ENCODE peak calls at places on chromosomes 7 and 10, in four cellular contexts. Y is GM23338, V is foreskin fibroblast, P is tibial nerve. F is an unnamed sample.

GRCh38 chr10:124138195-124138882 is 44.9 kb upstream of the CHST15 start:
- DNase-seq in Y (no peak), V (peak), P (no peak), F (no peak)

GRCh38 chr10:35420044-35420443 is 83.7 kb downstream of the CCNY start:
- DNase-seq in Y (no peak), V (peak), P (no peak), F (no peak)

GRCh38 chr10:118944959-118945622 is 84.4 kb upstream of the NANOS1 start:
- DNase-seq in Y (peak), V (no peak), P (no peak), F (no peak)

GRCh38 chr7:84021292-84021898 is 173.2 kb downstream of the SEMA3A start:
- DNase-seq in Y (no peak), V (no peak), P (no peak), F (no peak)

GRCh38 chr7:87414400-87415188 is 60.9 kb downstream of the ABCB4 start:
- DNase-seq in Y (no peak), V (peak), P (no peak), F (no peak)

GRCh38 chr10:78203915-78204818 is 170.5 kb downstream of the RPS24 start:
- DNase-seq in Y (no peak), V (no peak), P (no peak), F (no peak)

GRCh38 chr10:130014734-130015695 is 50.9 kb upstream of the EBF3 start:
- DNase-seq in Y (peak), V (no peak), P (no peak), F (no peak)

GRCh38 chr7:116780966-116781365 is 81.4 kb upstream of the CAPZA2 start:
- DNase-seq in Y (peak), V (no peak), P (no peak), F (no peak)

GRCh38 chr10:114052255-114052654 is 8.6 kb downstream of the ADRB1 start:
- DNase-seq in Y (no peak), V (no peak), P (no peak), F (no peak)

GRCh38 chr7:149444260-149444659 is 16.6 kb downstream of the ZNF777 start:
- DNase-seq in Y (no peak), V (no peak), P (no peak), F (no peak)

GRCh38 chr10:15120523-15120922 is 23.4 kb downstream of the RPP38 start:
- DNase-seq in Y (no peak), V (peak), P (no peak), F (no peak)

GRCh38 chr7:6350057-6350752 is 77.8 kb upstream of the CYTH3 start:
- DNase-seq in Y (no peak), V (no peak), P (no peak), F (no peak)

GRCh38 chr10:69086131-69086530 is 1.8 kb upstream of the SRGN start:
- DNase-seq in Y (peak), V (no peak), P (no peak), F (no peak)

GRCh38 chr7:32062150-32062549 is 8.1 kb downstream of the PDE1C start:
- DNase-seq in Y (peak), V (no peak), P (peak), F (peak)

GRCh38 chr7:113796557-113796956 is 122.3 kb downstream of the PPP1R3A start:
- DNase-seq in Y (peak), V (peak), P (no peak), F (no peak)

GRCh38 chr10:86959737-86960002 is 1.3 kb downstream of the SNCG start:
- DNase-seq in Y (no peak), V (no peak), P (no peak), F (no peak)

GRCh38 chr10:9075420-9075819 is 1020.9 kb downstream of the GATA3 start:
- DNase-seq in Y (no peak), V (no peak), P (no peak), F (no peak)
- TF ChIP-seq CTCF in Y (no peak), V (no peak), P (no peak), F (no peak)

GRCh38 chr10:95243318-95243617 is 47.5 kb downstream of the PDLIM1 start:
- DNase-seq in Y (no peak), V (no peak), P (no peak), F (no peak)
- TF ChIP-seq CTCF in Y (no peak), V (no peak), P (no peak), F (no peak)

GRCh38 chr10:125392140-125392539 is 231.8 kb upstream of the CTBP2 start:
- DNase-seq in Y (no peak), V (no peak), P (no peak), F (no peak)

GRCh38 chr10:125389648-125390047 is 229.3 kb upstream of the CTBP2 start:
- DNase-seq in Y (no peak), V (no peak), P (no peak), F (no peak)
- TF ChIP-seq CTCF in Y (no peak), V (no peak), P (no peak), F (no peak)

GRCh38 chr7:51006483-51007235 is 224.0 kb upstream of the GRB10 start:
- DNase-seq in Y (peak), V (no peak), P (no peak), F (no peak)

GRCh38 chr7:51010534-51010933 is 227.8 kb upstream of the GRB10 start:
- DNase-seq in Y (no peak), V (no peak), P (no peak), F (no peak)

GRCh38 chr7:51005074-51005473 is 222.4 kb upstream of the GRB10 start:
- DNase-seq in Y (no peak), V (no peak), P (no peak), F (no peak)

GRCh38 chr7:51009716-51010496 is 227.2 kb upstream of the GRB10 start:
- DNase-seq in Y (no peak), V (peak), P (no peak), F (peak)

DNA sequence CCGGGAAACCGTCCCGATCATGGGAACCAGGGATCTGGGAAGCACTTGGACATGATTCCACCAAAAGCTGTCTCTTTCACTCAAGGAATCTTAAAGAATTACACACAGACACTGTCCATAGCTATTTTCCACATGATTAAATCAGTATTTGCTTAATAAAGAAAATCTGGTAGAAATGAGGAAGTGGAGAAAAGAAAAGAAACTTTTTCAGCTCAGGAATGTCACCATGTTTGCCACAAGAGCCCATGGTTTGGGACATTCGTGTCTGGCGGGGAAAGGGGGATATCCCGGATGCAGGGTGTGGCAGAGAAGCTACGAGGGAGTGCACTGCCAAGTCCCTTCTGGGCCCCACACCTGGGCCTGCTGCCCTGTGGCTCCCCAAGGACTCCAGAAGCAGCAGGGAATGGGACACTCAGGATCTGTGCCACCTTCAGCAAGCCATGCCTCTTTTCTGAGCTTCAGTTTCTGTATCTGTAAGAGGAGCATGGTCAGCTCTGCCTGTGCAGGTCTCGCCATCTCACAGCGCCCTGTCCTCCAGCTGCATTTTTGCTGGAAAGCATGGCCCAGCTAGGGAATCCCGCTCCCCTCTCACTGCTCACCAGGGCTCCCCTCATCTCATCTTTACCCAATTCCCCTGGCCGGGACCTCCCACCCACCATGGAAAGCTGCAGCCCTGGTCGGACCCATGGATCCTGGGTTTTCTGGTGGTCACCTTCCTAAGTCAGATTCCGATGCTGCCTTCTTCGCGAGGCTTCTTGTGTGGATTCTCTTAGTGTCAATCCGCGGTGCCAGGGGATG is 225.2 kb upstream of the GRB10 start:
- DNase-seq in Y (no peak), V (no peak), P (no peak), F (no peak)
- TF ChIP-seq CTCF in Y (no peak), V (no peak), P (no peak), F (no peak)

DNA sequence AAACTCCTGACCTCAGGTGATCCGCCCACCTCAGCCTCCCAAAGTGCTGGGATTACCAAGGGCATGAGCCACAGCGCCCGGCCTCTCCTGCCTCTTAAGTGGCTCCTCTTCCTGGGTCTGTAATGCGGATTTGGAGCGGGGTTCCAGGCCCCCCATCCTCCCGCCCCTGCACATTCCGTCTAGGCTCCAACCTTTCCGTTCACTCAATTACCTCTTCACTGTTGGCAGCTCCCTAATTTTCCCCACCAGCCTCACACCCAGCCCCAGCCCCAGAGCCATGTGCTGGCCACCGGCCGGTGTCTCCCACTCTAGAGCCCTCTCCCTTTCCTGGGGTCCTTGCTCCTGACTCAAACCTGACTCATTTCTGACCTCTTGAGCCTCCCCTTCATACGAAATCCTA is 16.6 kb downstream of the ASB13 start:
- DNase-seq in Y (no peak), V (no peak), P (no peak), F (no peak)
- TF ChIP-seq CTCF in Y (no peak), V (no peak), P (no peak), F (no peak)

DNA sequence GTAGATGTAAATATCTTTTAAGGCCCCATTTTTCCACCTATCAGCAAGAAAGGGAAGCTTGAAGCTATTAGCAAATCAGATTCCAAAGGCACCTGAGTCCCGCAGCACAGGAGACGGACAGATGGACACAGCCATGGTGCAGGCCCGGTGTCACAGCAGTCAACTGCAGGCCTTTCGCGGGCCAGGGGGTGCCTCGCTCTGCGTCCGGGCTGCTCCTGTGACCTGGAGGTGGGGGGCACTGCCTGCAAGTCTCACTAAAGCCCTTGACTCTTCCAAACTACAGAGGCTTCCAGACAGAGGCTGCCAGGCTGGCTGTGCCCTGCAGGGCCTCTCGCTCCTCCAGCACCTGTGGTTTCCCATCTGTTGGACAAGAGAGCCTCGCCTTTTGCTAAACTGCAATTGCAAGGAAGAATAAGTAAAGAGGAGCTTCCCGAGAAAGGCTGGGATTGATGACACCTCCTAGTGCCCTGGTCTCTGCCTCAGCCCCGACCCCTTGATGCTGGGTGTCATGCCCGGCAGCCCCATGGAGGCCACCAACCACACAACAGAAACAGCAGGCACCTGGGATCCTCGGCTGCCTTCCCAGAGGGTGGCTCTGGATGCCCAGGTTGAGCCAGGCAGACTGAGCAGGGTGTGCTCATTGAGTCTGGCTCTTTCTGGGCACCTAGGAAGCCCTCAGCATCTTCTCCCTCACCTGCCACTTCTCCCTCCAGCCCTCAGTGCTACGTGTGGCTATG is 484.7 kb upstream of the MGMT start:
- DNase-seq in Y (no peak), V (no peak), P (no peak), F (no peak)
- TF ChIP-seq CTCF in Y (no peak), V (no peak), P (no peak), F (no peak)

DNA sequence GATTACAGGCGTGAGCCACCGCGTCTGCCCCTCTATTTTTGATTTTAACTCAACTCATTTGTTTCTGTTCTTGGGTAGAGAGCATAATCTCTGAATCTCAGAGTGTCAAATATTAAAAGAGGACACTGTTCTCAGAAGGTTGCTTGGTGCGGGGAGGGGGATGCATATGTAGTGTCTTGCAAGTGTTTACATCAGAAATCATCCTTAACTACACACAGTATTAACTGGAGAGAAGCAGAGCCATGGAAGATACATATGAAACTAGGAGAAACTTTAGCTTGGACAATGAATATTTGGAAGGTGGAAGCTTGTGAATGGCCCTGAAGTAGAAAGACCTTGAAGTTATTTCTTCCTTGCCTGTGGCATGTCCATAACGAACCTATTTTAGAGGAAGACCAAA is 57.5 kb downstream of the XRCC2 start:
- DNase-seq in Y (no peak), V (no peak), P (no peak), F (no peak)
- TF ChIP-seq CTCF in Y (no peak), V (no peak), P (no peak), F (no peak)